ENCODE peak calls at places on chromosomes 4 and X, in six cellular contexts. X is A549, Q is HepG2, E is K562, U is GM12878, A is endothelial cell of umbilical vein. H is an unnamed sample.

GRCh38 chrX:47144626-47145407 is at the start of the genes NDUFB11 and RBM10:
- DNase-seq in X (peak), Q (peak), E (peak), U (peak), A (peak), H (peak)

GRCh38 chrX:134246282-134246681 is 9.3 kb downstream of the CCDC160 start:
- DNase-seq in X (no peak), Q (no peak), E (peak), U (no peak), A (no peak), H (peak)

GRCh38 chrX:140764401-140764919 is 54.9 kb downstream of the LINC00632 start:
- DNase-seq in X (no peak), Q (no peak), E (no peak), U (no peak), A (peak), H (peak)

GRCh38 chr4:138320856-138321255 is 78.7 kb upstream of the SLC7A11 start:
- DNase-seq in X (no peak), Q (no peak), E (no peak), U (no peak), A (no peak), H (no peak)

GRCh38 chrX:97616883-97617510 is 733.3 kb downstream of the RPA4 start:
- DNase-seq in X (peak), Q (peak), E (no peak), U (peak), A (peak), H (peak)

GRCh38 chr4:117971406-117971805 is 62.9 kb upstream of the NDST3 start:
- DNase-seq in X (no peak), Q (no peak), E (no peak), U (no peak), A (no peak), H (no peak)

GRCh38 chrX:72330131-72330530 is 24.4 kb upstream of the CITED1 start:
- DNase-seq in X (no peak), Q (no peak), E (no peak), U (no peak), A (no peak), H (no peak)

GRCh38 chrX:143661286-143661685 is 25.4 kb upstream of the SLITRK4 start:
- DNase-seq in X (no peak), Q (no peak), E (no peak), U (no peak), A (no peak), H (no peak)

GRCh38 chr4:156223985-156224384 is 270.3 kb upstream of the CTSO start:
- DNase-seq in X (no peak), Q (no peak), E (no peak), U (no peak), A (no peak), H (no peak)

GRCh38 chr4:165569031-165569430 is 190.2 kb downstream of the CPE start:
- DNase-seq in X (no peak), Q (no peak), E (no peak), U (no peak), A (no peak), H (no peak)

GRCh38 chrX:132433001-132433400 is 55.8 kb downstream of the MBNL3 start:
- DNase-seq in X (no peak), Q (peak), E (no peak), U (no peak), A (no peak), H (no peak)

GRCh38 chrX:141176586-141177451 is at the start of gene LDOC1:
- DNase-seq in X (peak), Q (no peak), E (peak), U (no peak), A (peak), H (no peak)

GRCh38 chrX:148051973-148052372 is 70.8 kb downstream of the FMR1NB start:
- DNase-seq in X (no peak), Q (no peak), E (no peak), U (no peak), A (no peak), H (no peak)

GRCh38 chrX:15930585-15930984 is 76.0 kb upstream of the AP1S2 start:
- DNase-seq in X (peak), Q (no peak), E (peak), U (peak), A (peak), H (peak)

GRCh38 chrX:471239-471638 is 84.5 kb upstream of the PPP2R3B start:
- DNase-seq in X (no peak), Q (no peak), E (no peak), U (no peak), A (no peak), H (no peak)

GRCh38 chr4:75243570-75243969 is 270.6 kb downstream of the RCHY1 start:
- DNase-seq in X (no peak), Q (no peak), E (no peak), U (no peak), A (no peak), H (no peak)

GRCh38 chr4:172686021-172686420 is 482.6 kb upstream of the GALNT7 start:
- DNase-seq in X (no peak), Q (no peak), E (no peak), U (no peak), A (no peak), H (no peak)

GRCh38 chr4:48109413-48110263 is 24.4 kb downstream of the TXK start:
- DNase-seq in X (peak), Q (peak), E (peak), U (no peak), A (peak), H (peak)

DNA sequence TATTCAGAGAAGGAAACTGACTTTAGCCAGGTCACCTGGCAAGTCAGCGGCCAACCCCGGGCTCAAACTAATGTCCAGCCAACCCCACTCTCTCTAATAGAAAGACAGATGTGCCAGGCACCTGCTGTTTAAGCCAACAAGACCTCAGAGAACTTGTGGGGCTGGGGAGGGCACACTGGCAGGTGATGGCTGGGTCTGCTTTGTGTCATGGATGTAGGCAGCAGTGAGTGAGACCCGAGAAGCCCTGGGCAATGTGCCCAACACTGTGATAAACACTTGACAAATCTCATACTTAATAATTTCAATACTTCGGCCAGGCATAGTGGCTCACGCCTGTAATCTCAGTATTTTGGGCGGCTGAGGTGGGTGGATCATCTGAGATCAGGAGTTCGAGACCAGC is 9.0 kb upstream of the CD99L2 start:
- DNase-seq in X (no peak), Q (no peak), E (no peak), U (no peak), A (no peak), H (no peak)
- TF ChIP-seq MYC in X (no peak), Q (no peak), E (no peak), U (no peak), A (no peak), H (no peak)

GRCh38 chr4:22345678-22346077 is 170.2 kb downstream of the ADGRA3 start:
- DNase-seq in X (no peak), Q (no peak), E (no peak), U (no peak), A (no peak), H (no peak)

GRCh38 chr4:22339491-22339890 is 176.4 kb downstream of the ADGRA3 start:
- DNase-seq in X (no peak), Q (no peak), E (no peak), U (no peak), A (no peak), H (no peak)

GRCh38 chr4:22348410-22348809 is 167.5 kb downstream of the ADGRA3 start:
- DNase-seq in X (no peak), Q (no peak), E (no peak), U (no peak), A (no peak), H (no peak)

GRCh38 chr4:22343606-22344005 is 172.3 kb downstream of the ADGRA3 start:
- DNase-seq in X (no peak), Q (no peak), E (no peak), U (no peak), A (no peak), H (no peak)

GRCh38 chr4:22345055-22345454 is 170.8 kb downstream of the ADGRA3 start:
- DNase-seq in X (no peak), Q (no peak), E (no peak), U (no peak), A (no peak), H (no peak)
- H3K4me3 ChIP-seq in X (no peak), Q (no peak), E (no peak), U (no peak), A (no peak), H (no peak)

DNA sequence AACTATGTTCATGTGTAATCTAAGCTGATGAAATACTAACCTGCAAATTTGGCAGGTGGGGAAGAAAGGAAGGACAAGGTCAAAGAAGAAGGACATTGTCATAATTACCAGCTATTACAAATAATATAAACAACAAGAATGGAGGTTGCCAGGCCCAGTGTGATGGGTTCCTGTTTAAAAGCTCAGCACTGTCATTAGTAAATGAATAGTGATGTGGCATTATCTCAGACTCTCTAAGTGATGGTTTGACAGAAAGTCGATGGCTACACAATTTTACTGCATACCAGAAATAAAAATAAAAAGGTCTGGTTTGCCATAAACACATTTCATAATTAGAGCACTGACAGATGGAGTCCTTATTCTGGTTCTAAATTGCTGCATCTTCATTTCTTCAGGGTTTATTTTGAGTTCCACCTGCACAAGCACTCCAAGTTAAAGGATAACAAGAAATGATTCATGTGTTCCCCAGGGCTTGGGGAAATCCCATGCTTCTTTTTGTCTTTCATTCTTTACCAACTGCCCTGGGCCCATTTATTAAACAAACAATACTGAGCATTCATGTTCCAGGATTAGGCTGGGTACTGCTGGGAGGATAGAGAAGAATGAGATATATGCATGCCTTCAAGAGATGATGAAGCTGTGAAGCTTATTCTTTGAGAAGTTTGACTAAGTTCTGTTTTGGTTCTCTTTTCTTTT is 367.8 kb upstream of the RASGEF1B start:
- DNase-seq in X (no peak), Q (no peak), E (no peak), U (no peak), A (no peak), H (no peak)
- TF ChIP-seq MYC in X (no peak), Q (no peak), E (no peak), U (no peak), A (no peak), H (no peak)

GRCh38 chr4:185500576-185500975 is 29.0 kb upstream of the CCDC110 start:
- DNase-seq in X (no peak), Q (no peak), E (no peak), U (no peak), A (no peak), H (no peak)

GRCh38 chr4:185508162-185508561 is 27.1 kb downstream of the PDLIM3 start:
- DNase-seq in X (no peak), Q (peak), E (no peak), U (no peak), A (no peak), H (no peak)

GRCh38 chr4:185506422-185506821 is 28.9 kb downstream of the PDLIM3 start:
- DNase-seq in X (no peak), Q (no peak), E (no peak), U (no peak), A (no peak), H (no peak)

GRCh38 chr4:185500035-185500434 is 28.5 kb upstream of the CCDC110 start:
- DNase-seq in X (no peak), Q (peak), E (no peak), U (no peak), A (no peak), H (no peak)

GRCh38 chr4:185504098-185505047 is 30.9 kb downstream of the PDLIM3 start:
- DNase-seq in X (no peak), Q (peak), E (peak), U (no peak), A (no peak), H (peak)
- H3K4me3 ChIP-seq in X (no peak), Q (peak), E (peak), U (no peak), A (no peak), H (peak)

GRCh38 chr4:24322986-24323385 is 261.4 kb downstream of the DHX15 start:
- DNase-seq in X (no peak), Q (no peak), E (no peak), U (no peak), A (no peak), H (no peak)
- TF ChIP-seq MYC in X (no peak), Q (no peak), E (no peak), U (no peak), A (no peak), H (no peak)

DNA sequence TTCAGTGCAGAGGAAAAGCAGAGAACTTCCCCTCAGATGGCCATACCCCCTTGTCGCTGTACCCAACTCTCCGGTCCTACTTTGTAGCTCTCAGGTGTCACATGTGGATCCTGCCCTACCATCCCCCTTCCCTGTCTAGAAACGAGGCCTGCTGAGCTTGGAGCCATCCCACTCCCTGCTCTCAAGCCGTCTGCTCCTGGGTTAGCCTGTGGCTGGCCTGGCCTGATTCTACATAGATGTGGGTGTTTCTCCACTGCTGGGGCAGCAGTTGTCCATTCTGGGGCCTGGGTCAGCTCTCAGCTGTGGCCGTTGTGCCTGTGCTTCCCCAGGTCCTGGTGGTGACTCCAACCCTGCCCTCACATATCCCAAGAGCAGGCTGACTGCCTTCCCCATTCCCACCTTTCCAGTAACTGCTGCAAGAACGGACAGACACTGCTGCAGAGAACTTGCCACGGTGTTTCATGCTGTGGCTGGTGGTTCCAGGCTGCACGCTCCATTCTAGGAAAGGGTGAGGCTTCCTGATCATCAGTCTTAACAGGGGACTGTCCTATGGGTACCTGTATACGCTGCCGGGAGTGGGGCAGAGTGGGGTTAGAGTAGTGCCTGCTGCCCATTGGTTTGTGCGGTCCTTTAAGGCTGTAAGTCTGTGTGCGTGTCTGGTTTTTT is 3.6 kb downstream of the IL9R start:
- DNase-seq in X (no peak), Q (no peak), E (peak), U (no peak), A (no peak), H (no peak)
- H3K4me3 ChIP-seq in X (no peak), Q (no peak), E (no peak), U (no peak), A (no peak), H (no peak)

GRCh38 chr4:30950737-30951136 is 230.6 kb downstream of the PCDH7 start:
- DNase-seq in X (no peak), Q (no peak), E (no peak), U (no peak), A (no peak), H (no peak)
- TF ChIP-seq MYC in X (no peak), Q (no peak), E (no peak), U (no peak), A (no peak), H (no peak)

DNA sequence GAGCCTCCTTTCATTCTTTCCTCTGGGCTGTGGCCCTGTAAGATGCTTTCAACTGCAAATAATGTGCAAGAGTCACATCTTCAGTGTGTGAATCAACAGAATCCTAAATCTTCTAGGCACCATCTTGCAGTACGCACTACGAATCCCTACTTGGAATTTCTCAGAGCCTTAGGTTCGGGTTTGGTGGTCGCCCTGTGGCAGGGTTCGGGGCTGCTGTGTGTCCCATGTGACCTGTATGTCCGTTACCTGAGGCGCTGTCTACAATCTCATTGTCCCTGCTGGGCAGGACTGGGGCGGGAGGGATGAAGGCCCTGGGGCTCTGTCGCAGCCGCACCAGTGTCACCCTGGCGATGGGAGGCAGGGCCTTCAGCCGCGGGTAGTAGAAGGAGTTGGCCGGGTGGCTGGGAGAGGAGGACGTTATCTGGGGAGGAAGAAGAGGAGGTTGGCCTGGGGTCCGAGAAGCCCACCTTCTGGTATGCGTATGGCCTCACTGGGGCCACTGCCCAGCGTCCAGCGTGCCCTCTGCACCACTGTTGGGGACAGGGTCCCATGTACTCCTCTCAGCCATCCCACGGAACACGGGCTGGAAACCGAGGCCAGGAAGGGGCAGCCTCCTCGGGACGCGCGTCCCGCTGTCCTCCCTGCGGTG is 2.1 kb downstream of the SPON2 start:
- DNase-seq in X (no peak), Q (no peak), E (no peak), U (no peak), A (no peak), H (no peak)
- H3K4me3 ChIP-seq in X (no peak), Q (no peak), E (no peak), U (no peak), A (no peak), H (no peak)

DNA sequence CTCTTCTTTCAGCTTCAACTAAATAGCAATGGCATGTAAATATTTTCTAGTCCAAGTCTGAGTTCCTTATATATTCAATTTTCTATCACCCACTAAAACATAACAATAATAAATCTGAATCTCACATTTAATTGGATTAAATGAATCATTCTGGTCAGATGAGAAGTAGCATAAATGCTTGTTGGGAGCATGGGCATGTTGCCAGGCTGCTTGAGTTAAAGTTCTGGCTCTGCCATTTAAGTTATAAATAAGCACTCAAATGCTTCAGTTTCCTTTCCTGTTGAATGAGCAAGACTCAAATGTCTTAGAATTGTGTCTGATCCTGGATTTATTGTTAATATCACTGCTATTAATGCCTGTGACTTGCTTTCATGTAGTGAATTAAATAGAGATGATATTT is 496.3 kb downstream of the STPG2 start:
- DNase-seq in X (no peak), Q (no peak), E (no peak), U (no peak), A (peak), H (no peak)
- TF ChIP-seq MYC in X (no peak), Q (no peak), E (no peak), U (no peak), A (no peak), H (no peak)

H was measured in NB4.